ENCODE peak calls at places on chromosomes 3 and 15, in six cellular contexts. T is osteoblast, S is AG09319, C is upper lobe of right lung, V is left lung, N is kidney. Z is an unnamed sample.

GRCh38 chr3:36227982-36228381 is 152.3 kb upstream of the STAC start:
- DNase-seq in V (no peak), N (no peak), S (no peak), T (no peak), C (no peak), Z (no peak)

GRCh38 chr15:98937413-98938104 is 70.0 kb downstream of the PGPEP1L start:
- DNase-seq in T (no peak), V (no peak), S (no peak), C (no peak), N (no peak), Z (no peak)

GRCh38 chr15:101067660-101068522 is 148.7 kb downstream of the LRRK1 start:
- DNase-seq in S (no peak), C (no peak), V (peak; percentile 65), T (peak; percentile 82), N (peak; percentile 57), Z (peak; percentile 59)

GRCh38 chr3:132595036-132595435 is 2.0 kb upstream of the ACKR4 start:
- DNase-seq in T (no peak), V (no peak), S (no peak), N (no peak), C (no peak), Z (no peak)

GRCh38 chr3:138348107-138348949 is at the start of gene MRAS:
- DNase-seq in V (peak; percentile 93), C (peak; percentile 92), S (peak; percentile 38), N (peak; percentile 94), T (peak; percentile 96), Z (no peak)

GRCh38 chr3:63015614-63016016 is 140.4 kb upstream of the CADPS start:
- DNase-seq in N (peak; percentile 37), V (no peak), T (no peak), C (no peak), S (no peak), Z (peak; percentile 46)

GRCh38 chr15:74428970-74429783 is 4.6 kb downstream of the SEMA7A start:
- DNase-seq in N (no peak), V (peak; percentile 57), S (no peak), T (no peak), C (no peak), Z (peak; percentile 77)

GRCh38 chr15:45331977-45332376 is 46.4 kb downstream of the GATM start:
- DNase-seq in V (no peak), N (no peak), S (no peak), T (peak; percentile 41), C (no peak), Z (no peak)

GRCh38 chr3:122101646-122102045 is 46.5 kb downstream of the CD86 start:
- DNase-seq in N (no peak), S (peak; percentile 5), C (no peak), T (no peak), V (no peak), Z (no peak)